ENCODE peak calls at places on chromosomes 16 and 17, in six cellular contexts. F, Q, J, M, U and X are unnamed samples. For H3K4me1, the result is how much of the 10 kb centered on the place peaks cover.

GRCh38 chr16:51151435-51151950 is 423 bp upstream of the SALL1 start:
- DNase-seq in F (no peak), Q (no peak), J (no peak), M (no peak), U (peak), X (peak)

GRCh38 chr17:66889480-66890230 is 54.7 kb downstream of the CACNG5 start:
- DNase-seq in F (no peak), Q (no peak), J (no peak), M (no peak), U (no peak), X (peak)

GRCh38 chr17:58318627-58319180 is 9.9 kb downstream of the TSPOAP1 start:
- DNase-seq in F (no peak), Q (no peak), J (no peak), M (peak), U (no peak), X (peak)

GRCh38 chr16:68972008-68972407 is 128.7 kb downstream of the TANGO6 start:
- DNase-seq in F (no peak), Q (no peak), J (no peak), M (no peak), U (no peak), X (no peak)

GRCh38 chr17:30375661-30376060 is 3.1 kb upstream of the CPD start:
- DNase-seq in F (no peak), Q (no peak), J (no peak), M (no peak), U (no peak), X (no peak)

GRCh38 chr16:2836646-2837508 is 6.8 kb downstream of the ZG16B start:
- DNase-seq in F (no peak), Q (no peak), J (no peak), M (no peak), U (no peak), X (peak)

GRCh38 chr17:40283662-40284061 is 4.0 kb upstream of the CDC6 start:
- DNase-seq in F (no peak), Q (no peak), J (no peak), M (no peak), U (no peak), X (peak)

GRCh38 chr17:42133461-42134041 is 10.9 kb downstream of the HSPB9 start:
- DNase-seq in F (no peak), Q (no peak), J (peak), M (peak), U (peak), X (peak)

GRCh38 chr17:32279933-32280716 is 14.5 kb downstream of the RHBDL3 start:
- DNase-seq in F (no peak), Q (no peak), J (no peak), M (no peak), U (no peak), X (peak)

GRCh38 chr17:45231481-45232116 is 9.9 kb downstream of the FMNL1 start:
- DNase-seq in F (no peak), Q (no peak), J (no peak), M (peak), U (peak), X (peak)
- TF ChIP-seq CTCF in F (no peak), Q (no peak), J (peak), M (peak), U (peak), X (peak)

DNA sequence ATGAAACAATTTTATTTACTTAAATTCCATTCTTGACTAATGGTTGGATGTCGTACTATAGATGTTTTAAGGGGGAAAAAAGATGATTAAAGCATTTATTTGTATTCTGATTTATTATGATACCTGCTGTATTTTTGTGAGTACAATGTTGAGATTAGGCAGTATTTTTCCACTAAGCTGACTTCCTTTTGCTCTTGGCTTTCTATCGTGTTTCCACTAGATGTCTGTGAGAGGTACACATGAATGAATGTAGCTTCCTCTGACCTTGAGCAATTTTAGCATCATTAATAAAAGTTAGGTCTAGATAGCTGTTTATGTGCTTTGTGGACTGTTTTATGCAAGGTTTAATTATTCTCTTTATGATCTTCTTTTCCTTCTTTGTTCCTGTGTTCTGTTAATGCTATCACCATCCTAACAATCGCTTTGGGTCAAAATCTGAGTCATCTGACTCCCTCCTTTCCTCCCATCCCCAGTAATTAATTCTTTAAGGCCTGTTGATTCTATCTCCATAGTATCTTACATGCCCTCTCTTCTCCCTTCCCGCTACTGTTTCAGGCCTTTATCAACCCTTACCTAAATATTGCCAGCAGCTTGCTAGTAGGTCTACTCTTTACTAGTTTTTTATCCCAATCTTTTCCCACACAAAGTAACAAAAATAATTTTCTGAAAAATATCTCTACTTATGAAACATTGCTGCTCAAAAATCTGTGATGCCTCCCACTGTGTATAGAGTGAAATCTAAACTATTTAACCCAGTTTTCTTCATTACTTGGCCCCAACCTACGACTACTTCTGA is 76.0 kb downstream of the VMP1 start:
- DNase-seq in F (no peak), Q (no peak), J (no peak), M (no peak), U (no peak), X (no peak)
- H3K4me1 ChIP-seq in F (under half), Q (under half), J (under half), M (under half), U (half or more), X (half or more)

DNA sequence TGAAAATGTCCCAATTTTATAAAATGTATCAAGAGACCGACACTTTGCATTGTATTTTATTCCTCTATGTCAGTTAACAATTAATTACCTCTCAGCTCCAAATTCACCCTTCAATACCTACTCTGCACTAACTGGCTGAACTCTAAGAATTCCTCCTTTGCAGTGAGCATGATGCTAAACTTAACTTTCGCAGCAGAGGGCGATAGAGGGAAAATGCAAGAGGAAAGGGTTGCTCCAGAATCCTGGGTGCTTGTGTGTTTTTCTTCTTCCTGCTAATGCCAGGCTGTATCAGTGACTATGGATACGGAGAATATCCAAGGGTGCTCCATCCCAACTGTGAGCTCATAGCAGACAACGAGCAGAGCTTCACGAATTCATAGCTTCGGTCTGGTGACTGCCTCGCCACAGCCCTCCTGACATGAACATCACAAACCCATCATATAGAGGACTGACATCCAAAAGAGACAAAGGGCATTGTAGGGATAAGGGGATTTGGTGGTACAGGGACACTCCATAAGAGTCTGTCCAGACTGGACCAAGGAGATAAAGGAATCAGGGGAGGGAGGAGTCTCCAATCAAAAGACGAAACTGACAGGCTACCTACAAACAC is 172.9 kb downstream of the STX8 start:
- DNase-seq in F (no peak), Q (no peak), J (peak), M (no peak), U (peak), X (peak)
- TF ChIP-seq CTCF in F (peak), Q (peak), J (peak), M (peak), U (peak), X (peak)

GRCh38 chr16:88701541-88702363 is 4.5 kb downstream of the RNF166 start:
- DNase-seq in F (no peak), Q (no peak), J (no peak), M (peak), U (no peak), X (no peak)
- H3K4me1 ChIP-seq in F (under half), Q (under half), J (under half), M (half or more), U (under half), X (under half)